ENCODE peak calls at places on chromosomes 13 and 19, in nine cellular contexts. O, I, S, V, W, U, B, P and D are unnamed samples.
A peak's percentile ranks its signal among the peaks of the same experiment; 100 is the strongest.

GRCh38 chr13:73914119-73914518 is 220.1 kb downstream of the KLF12 start:
- DNase-seq in W (no peak), B (no peak), V (no peak), I (no peak), S (no peak), P (no peak), U (no peak), O (no peak), D (no peak)

GRCh38 chr19:29662604-29663404 is 2.5 kb upstream of the PLEKHF1 start:
- DNase-seq in U (no peak), W (peak; percentile 78), B (no peak), O (peak; percentile 52), I (peak; percentile 47), P (peak; percentile 89), V (peak; percentile 74), S (no peak), D (peak; percentile 68)

GRCh38 chr19:40356681-40357595 is 8.4 kb downstream of the PLD3 start:
- DNase-seq in S (no peak), W (no peak), P (no peak), B (no peak), I (no peak), V (no peak), U (no peak), O (no peak), D (no peak)

GRCh38 chr19:35292986-35293732 is 1.2 kb downstream of the MAG start:
- DNase-seq in I (no peak), W (no peak), P (no peak), O (no peak), B (no peak), U (no peak), V (no peak), S (no peak), D (no peak)

GRCh38 chr13:71359641-71360040 is 507.4 kb downstream of the DACH1 start:
- DNase-seq in W (no peak), P (no peak), V (no peak), O (no peak), I (no peak), S (no peak), B (no peak), U (no peak), D (no peak)

GRCh38 chr13:91017669-91018053 is 329.8 kb upstream of the MIR17HG start:
- DNase-seq in W (no peak), V (no peak), U (no peak), S (peak; percentile 49), I (no peak), B (no peak), O (no peak), P (no peak), D (no peak)

GRCh38 chr13:99281811-99282263 is 23.7 kb upstream of the GPR18 start:
- DNase-seq in O (peak; percentile 62), I (no peak), B (peak; percentile 68), S (no peak), P (peak; percentile 78), U (no peak), W (peak; percentile 94), V (peak; percentile 51), D (no peak)

GRCh38 chr19:35528218-35529038 is at the start of gene SBSN:
- DNase-seq in B (no peak), O (no peak), I (no peak), W (no peak), U (no peak), S (no peak), P (no peak), V (no peak), D (no peak)

GRCh38 chr13:32537580-32538233 is 888 bp downstream of the N4BP2L2 start:
- DNase-seq in B (peak; percentile 83), O (peak; percentile 38), W (peak; percentile 86), U (no peak), V (peak; percentile 26), S (peak; percentile 53), P (no peak), I (peak; percentile 16), D (peak; percentile 30)

GRCh38 chr19:57118848-57119247 is 937 bp upstream of the USP29 start:
- DNase-seq in V (no peak), W (no peak), S (no peak), U (no peak), P (no peak), O (no peak), I (no peak), B (peak; percentile 72), D (no peak)

DNA sequence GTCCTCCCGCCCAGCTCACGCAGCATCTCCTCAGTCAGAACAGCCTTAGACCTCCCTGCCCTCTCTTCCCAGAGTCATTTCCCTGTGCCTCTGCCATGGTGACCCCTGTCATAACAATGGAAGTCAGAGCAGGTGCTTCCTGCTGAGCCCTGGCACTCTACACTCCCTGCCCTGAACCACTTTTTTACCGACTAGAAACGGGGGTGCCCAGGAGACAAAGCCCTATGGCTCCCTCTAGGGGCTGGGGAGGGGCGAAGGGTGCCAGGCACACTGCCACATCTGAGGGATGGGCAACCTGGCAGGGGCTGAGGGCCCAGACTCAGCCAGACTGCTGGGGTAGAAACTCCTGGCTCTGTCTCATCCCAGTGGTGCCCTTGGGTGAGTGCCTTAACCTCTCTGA is 16.4 kb downstream of the ZNF574 start:
- DNase-seq in I (peak; percentile 39), W (peak; percentile 82), S (peak; percentile 78), B (no peak), U (no peak), V (peak; percentile 45), P (no peak), O (peak; percentile 65), D (no peak)
- H3K27ac ChIP-seq in I (no peak overlapping the region), W (no peak overlapping the region), S (no peak overlapping the region), B (no peak overlapping the region), U (no peak overlapping the region), V (no peak overlapping the region), P (peak overlapping the region; percentile 14), O (peak overlapping the region; percentile 44), D (no peak overlapping the region)

GRCh38 chr13:40966298-40966697 is 52.8 kb downstream of the ELF1 start:
- DNase-seq in P (no peak), U (no peak), V (no peak), W (no peak), I (no peak), S (no peak), B (no peak), O (no peak), D (no peak)

GRCh38 chr13:40961826-40962225 is 57.3 kb downstream of the ELF1 start:
- DNase-seq in O (no peak), I (no peak), W (no peak), U (no peak), S (no peak), V (no peak), B (no peak), P (no peak), D (no peak)

GRCh38 chr13:40960721-40961120 is 58.4 kb downstream of the ELF1 start:
- DNase-seq in S (no peak), O (no peak), W (no peak), U (no peak), V (no peak), B (no peak), I (no peak), P (no peak), D (no peak)

GRCh38 chr13:40961224-40961623 is 57.9 kb downstream of the ELF1 start:
- DNase-seq in B (no peak), P (no peak), W (no peak), S (no peak), O (no peak), V (no peak), I (no peak), U (no peak), D (no peak)

GRCh38 chr13:40963927-40964326 is 55.2 kb downstream of the ELF1 start:
- DNase-seq in I (peak; percentile 18), O (no peak), U (no peak), B (no peak), P (no peak), S (no peak), W (no peak), V (no peak), D (no peak)
- H3K4me1 ChIP-seq in I (peaks cover 9% of the 10 kb centered on the region), O (peaks cover 83% of the 10 kb centered on the region), U (peaks cover 51% of the 10 kb centered on the region), B (peaks cover 55% of the 10 kb centered on the region), P (no peaks in the 10 kb centered on the region), S (no peaks in the 10 kb centered on the region), W (peaks cover 86% of the 10 kb centered on the region), V (peaks cover 93% of the 10 kb centered on the region), D (no peaks in the 10 kb centered on the region)

GRCh38 chr19:1865172-1866010 is 2.0 kb upstream of the KLF16 start:
- DNase-seq in B (no peak), U (no peak), V (no peak), P (peak; percentile 68), O (no peak), S (no peak), I (no peak), W (peak; percentile 80), D (no peak)

GRCh38 chr19:1863638-1864479 is 480 bp upstream of the KLF16 start:
- DNase-seq in V (peak; percentile 91), B (peak; percentile 98), U (no peak), I (peak; percentile 94), P (peak; percentile 94), W (peak; percentile 98), S (peak; percentile 94), O (peak; percentile 92), D (peak; percentile 87)

GRCh38 chr19:1862424-1863307 is 713 bp downstream of the KLF16 start:
- DNase-seq in O (peak; percentile 60), I (peak; percentile 78), V (no peak), B (peak; percentile 94), S (peak; percentile 73), U (no peak), W (peak; percentile 92), P (no peak), D (no peak)

GRCh38 chr19:1863308-1863637 is at the start of gene KLF16:
- DNase-seq in O (no peak), U (no peak), S (no peak), B (no peak), W (no peak), P (no peak), V (no peak), I (no peak), D (no peak)

GRCh38 chr19:1864480-1865171 is 1.2 kb upstream of the KLF16 start:
- DNase-seq in P (peak; percentile 84), V (peak; percentile 73), W (peak; percentile 96), B (peak; percentile 95), U (no peak), O (peak; percentile 83), I (peak; percentile 81), S (peak; percentile 91), D (peak; percentile 76)
- TF ChIP-seq POLR2AphosphoS5 in P (no peak), V (no peak), W (peak; percentile 66), B (no peak), U (peak; percentile 64), O (no peak), I (no peak), S (peak; percentile 46), D (no peak)

GRCh38 chr13:97306646-97307045 is 84.5 kb downstream of the MBNL2 start:
- DNase-seq in P (no peak), U (no peak), V (no peak), S (no peak), I (no peak), W (no peak), B (no peak), O (no peak), D (no peak)

GRCh38 chr13:97308735-97309429 is 86.7 kb downstream of the MBNL2 start:
- DNase-seq in B (no peak), V (no peak), I (no peak), U (no peak), P (no peak), O (no peak), W (no peak), S (no peak), D (no peak)

GRCh38 chr13:97307882-97308624 is 85.9 kb downstream of the MBNL2 start:
- DNase-seq in W (no peak), S (no peak), I (no peak), B (no peak), O (no peak), U (no peak), V (no peak), P (no peak), D (no peak)

GRCh38 chr13:97307096-97307495 is 85.0 kb downstream of the MBNL2 start:
- DNase-seq in I (no peak), V (no peak), S (no peak), U (no peak), O (no peak), W (no peak), B (no peak), P (no peak), D (no peak)

GRCh38 chr13:97307544-97307881 is 85.4 kb downstream of the MBNL2 start:
- DNase-seq in I (no peak), B (no peak), V (no peak), P (no peak), U (no peak), O (no peak), S (no peak), W (no peak), D (no peak)
- H3K27ac ChIP-seq in I (no peak overlapping the region), B (no peak overlapping the region), V (no peak overlapping the region), P (peak overlapping the region; percentile 51), U (peak overlapping the region; percentile 56), O (peak overlapping the region; percentile 51), S (no peak overlapping the region), W (no peak overlapping the region), D (peak overlapping the region; percentile 16)